ENCODE peak calls at places on chromosomes 5 and 9, in eight cellular contexts. J is heart left ventricle; K is AG09309; A is H7; B is lower lobe of right lung; U is thyroid gland; C is CD8-positive, alpha-beta T cell; Y is colonic mucosa. I is an unnamed sample.

GRCh38 chr9:7234144-7234543 is 476.4 kb downstream of the KDM4C start:
- DNase-seq in J (no peak), K (no peak), A (peak), B (no peak), U (peak), C (no peak), Y (no peak), I (no peak)

GRCh38 chr5:170411100-170411499 is 21.9 kb upstream of the KCNMB1 start:
- DNase-seq in J (no peak), K (no peak), A (no peak), B (no peak), U (no peak), C (no peak), Y (no peak), I (no peak)

GRCh38 chr9:98251554-98251953 is 3.9 kb downstream of the TBC1D2 start:
- DNase-seq in J (peak), K (peak), A (no peak), B (no peak), U (no peak), C (no peak), Y (no peak), I (no peak)

GRCh38 chr5:96377597-96377996 is 55.5 kb downstream of the PCSK1 start:
- DNase-seq in J (no peak), K (no peak), A (no peak), B (no peak), U (no peak), C (no peak), Y (no peak), I (no peak)

GRCh38 chr5:115842089-115842881 is 550 bp downstream of the AP3S1 start:
- DNase-seq in J (no peak), K (no peak), A (no peak), B (no peak), U (peak), C (no peak), Y (peak), I (peak)

GRCh38 chr5:173902334-173902733 is 14.2 kb downstream of the CPEB4 start:
- DNase-seq in J (no peak), K (no peak), A (no peak), B (no peak), U (no peak), C (no peak), Y (no peak), I (no peak)

GRCh38 chr5:38796000-38796738 is 49.6 kb upstream of the OSMR start:
- DNase-seq in J (peak), K (no peak), A (no peak), B (no peak), U (peak), C (no peak), Y (no peak), I (peak)

GRCh38 chr5:150642567-150642927 is 2.1 kb downstream of the SYNPO start:
- DNase-seq in J (peak), K (peak), A (no peak), B (peak), U (peak), C (no peak), Y (peak), I (peak)

GRCh38 chr9:36479086-36479485 is 79.0 kb upstream of the RNF38 start:
- DNase-seq in J (no peak), K (no peak), A (no peak), B (no peak), U (no peak), C (no peak), Y (no peak), I (no peak)

GRCh38 chr9:2093920-2094597 is 78.9 kb downstream of the SMARCA2 start:
- DNase-seq in J (no peak), K (peak), A (no peak), B (peak), U (peak), C (no peak), Y (no peak), I (no peak)

GRCh38 chr5:76326559-76327351 is 76.3 kb upstream of the IQGAP2 start:
- DNase-seq in J (no peak), K (no peak), A (peak), B (no peak), U (no peak), C (no peak), Y (no peak), I (no peak)

GRCh38 chr5:3341446-3342240 is 254.0 kb upstream of the IRX1 start:
- DNase-seq in J (no peak), K (no peak), A (no peak), B (no peak), U (no peak), C (no peak), Y (no peak), I (no peak)

DNA sequence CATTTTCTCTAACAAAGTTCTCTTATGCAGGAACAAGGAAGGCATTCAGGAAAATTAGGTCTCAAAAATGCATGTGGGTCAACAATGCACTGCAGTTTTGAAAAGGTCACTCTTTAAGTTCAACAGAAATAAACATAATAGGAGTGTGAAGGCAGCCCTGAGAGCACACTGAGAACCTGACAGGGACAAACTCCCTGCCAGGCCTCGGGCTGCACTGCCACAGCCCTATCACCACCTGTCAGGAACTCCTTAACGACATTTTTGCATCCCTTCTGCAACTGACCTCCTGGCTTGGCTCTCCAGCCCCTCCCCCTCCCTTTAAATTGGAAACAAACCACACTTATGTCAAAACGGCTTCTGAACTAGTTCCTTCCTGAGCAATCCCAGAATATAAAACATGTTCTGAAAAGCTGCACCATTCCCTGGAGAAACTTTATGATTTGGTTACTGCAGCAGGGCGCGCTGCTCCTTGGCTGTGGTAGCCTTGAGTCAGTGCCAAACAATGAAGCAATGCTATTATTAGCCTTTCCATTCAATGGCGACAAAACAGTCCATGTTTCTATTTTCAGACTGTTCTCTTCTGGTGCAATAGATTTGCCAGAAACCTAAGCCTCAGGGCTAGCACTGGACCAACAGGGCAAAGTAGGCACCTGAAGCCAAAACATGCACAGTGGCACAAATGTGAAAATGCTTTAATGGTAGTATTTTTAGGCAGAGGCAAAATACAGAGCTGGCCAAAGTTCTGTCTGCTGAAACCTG is 160.1 kb upstream of the ZNF608 start:
- DNase-seq in J (peak), K (peak), A (peak), B (no peak), U (peak), C (no peak), Y (peak), I (peak)
- H3K4me3 ChIP-seq in J (no peak), K (no peak), A (no peak), B (no peak), U (no peak), C (no peak), Y (no peak), I (no peak)

DNA sequence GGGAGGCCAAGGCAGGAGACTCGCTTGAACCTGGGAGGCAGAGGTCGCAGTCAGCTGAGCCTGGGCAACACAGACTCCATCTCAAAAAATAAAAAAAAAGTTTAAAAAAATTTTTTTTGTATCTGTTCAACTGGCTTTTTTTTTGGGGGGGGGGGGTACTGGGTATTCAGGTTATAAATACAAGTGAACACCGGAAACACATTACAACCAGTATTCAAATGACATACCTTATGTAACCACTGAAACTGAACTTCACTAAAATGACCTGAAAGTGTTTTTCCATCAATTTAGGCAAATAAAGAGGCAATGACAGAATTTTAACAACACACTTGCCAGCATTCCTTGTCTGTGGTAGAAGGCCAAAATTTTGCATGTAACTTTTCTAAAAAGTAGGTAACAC is 33.5 kb downstream of the STRBP start:
- DNase-seq in J (no peak), K (no peak), A (no peak), B (no peak), U (no peak), C (no peak), Y (no peak), I (no peak)
- H3K4me3 ChIP-seq in J (no peak), K (no peak), A (no peak), B (no peak), U (no peak), C (no peak), Y (no peak), I (no peak)

GRCh38 chr5:58496488-58496887 is 5.3 kb downstream of the GAPT start:
- DNase-seq in J (no peak), K (no peak), A (peak), B (no peak), U (no peak), C (no peak), Y (no peak), I (no peak)

GRCh38 chr5:58490397-58491072 is 700 bp upstream of the GAPT start:
- DNase-seq in J (no peak), K (no peak), A (no peak), B (no peak), U (no peak), C (no peak), Y (no peak), I (no peak)

GRCh38 chr5:58493136-58493535 is 1.9 kb downstream of the GAPT start:
- DNase-seq in J (no peak), K (no peak), A (no peak), B (no peak), U (no peak), C (no peak), Y (no peak), I (no peak)

GRCh38 chr5:58491216-58491892 is at the start of gene GAPT:
- DNase-seq in J (no peak), K (no peak), A (no peak), B (no peak), U (no peak), C (no peak), Y (no peak), I (no peak)
- H3K4me3 ChIP-seq in J (peak), K (no peak), A (no peak), B (no peak), U (no peak), C (no peak), Y (no peak), I (no peak)

GRCh38 chr5:180618830-180619562 is 27.7 kb upstream of the SCGB3A1 start:
- DNase-seq in J (no peak), K (no peak), A (peak), B (no peak), U (no peak), C (peak), Y (no peak), I (no peak)
- H3K4me3 ChIP-seq in J (no peak), K (peak), A (peak), B (peak), U (no peak), C (peak), Y (no peak), I (no peak)

GRCh38 chr9:21555911-21556310 is 73.8 kb upstream of the IFNE start:
- DNase-seq in J (no peak), K (no peak), A (no peak), B (no peak), U (no peak), C (no peak), Y (no peak), I (no peak)

GRCh38 chr9:21558627-21559401 is 76.7 kb upstream of the IFNE start:
- DNase-seq in J (no peak), K (no peak), A (no peak), B (no peak), U (peak), C (peak), Y (no peak), I (no peak)

GRCh38 chr9:21558079-21558478 is 76.0 kb upstream of the IFNE start:
- DNase-seq in J (no peak), K (no peak), A (no peak), B (no peak), U (no peak), C (no peak), Y (no peak), I (no peak)

GRCh38 chr9:21556581-21557427 is 74.7 kb upstream of the IFNE start:
- DNase-seq in J (no peak), K (peak), A (no peak), B (no peak), U (no peak), C (no peak), Y (no peak), I (no peak)

DNA sequence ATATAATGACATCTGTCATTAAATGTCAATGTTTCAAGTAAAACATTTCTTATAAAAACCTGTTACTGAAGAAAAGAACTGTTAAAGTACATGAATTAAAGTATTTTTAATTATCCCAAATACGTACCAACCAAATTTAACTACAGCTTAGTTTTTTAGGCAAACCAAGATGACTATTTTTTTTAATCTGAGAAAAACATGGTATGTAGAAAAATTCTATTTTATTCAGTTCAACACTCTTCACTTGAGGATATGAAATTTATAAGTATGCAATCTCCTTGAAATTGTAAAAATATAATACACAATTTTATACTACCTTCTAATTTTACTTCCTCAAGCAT is 75.3 kb upstream of the IFNE start:
- DNase-seq in J (no peak), K (no peak), A (no peak), B (no peak), U (no peak), C (no peak), Y (no peak), I (no peak)
- H3K4me3 ChIP-seq in J (no peak), K (peak), A (no peak), B (no peak), U (no peak), C (no peak), Y (no peak), I (no peak)

DNA sequence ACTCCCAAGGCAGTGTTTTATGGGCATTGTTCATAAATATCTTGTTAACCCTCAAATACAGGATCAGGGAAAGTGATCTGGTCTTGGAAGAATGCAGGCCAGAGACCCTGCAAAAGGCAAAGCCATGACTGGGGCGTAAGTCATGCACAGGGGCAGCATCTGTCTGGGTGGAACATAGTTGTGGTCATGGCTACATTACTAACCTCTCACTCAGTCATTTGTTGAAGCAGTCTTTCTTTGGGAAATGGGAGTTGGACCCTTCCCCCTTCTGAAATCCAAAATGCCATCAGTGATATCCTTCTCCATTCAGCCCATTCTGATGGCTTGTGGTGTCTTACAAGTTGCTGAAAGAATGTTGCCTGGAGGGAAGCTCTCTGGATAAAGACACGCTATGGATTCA is 68.1 kb downstream of the GDNF start:
- DNase-seq in J (no peak), K (peak), A (no peak), B (no peak), U (no peak), C (no peak), Y (no peak), I (no peak)
- H3K4me3 ChIP-seq in J (no peak), K (no peak), A (no peak), B (no peak), U (no peak), C (no peak), Y (no peak), I (no peak)

DNA sequence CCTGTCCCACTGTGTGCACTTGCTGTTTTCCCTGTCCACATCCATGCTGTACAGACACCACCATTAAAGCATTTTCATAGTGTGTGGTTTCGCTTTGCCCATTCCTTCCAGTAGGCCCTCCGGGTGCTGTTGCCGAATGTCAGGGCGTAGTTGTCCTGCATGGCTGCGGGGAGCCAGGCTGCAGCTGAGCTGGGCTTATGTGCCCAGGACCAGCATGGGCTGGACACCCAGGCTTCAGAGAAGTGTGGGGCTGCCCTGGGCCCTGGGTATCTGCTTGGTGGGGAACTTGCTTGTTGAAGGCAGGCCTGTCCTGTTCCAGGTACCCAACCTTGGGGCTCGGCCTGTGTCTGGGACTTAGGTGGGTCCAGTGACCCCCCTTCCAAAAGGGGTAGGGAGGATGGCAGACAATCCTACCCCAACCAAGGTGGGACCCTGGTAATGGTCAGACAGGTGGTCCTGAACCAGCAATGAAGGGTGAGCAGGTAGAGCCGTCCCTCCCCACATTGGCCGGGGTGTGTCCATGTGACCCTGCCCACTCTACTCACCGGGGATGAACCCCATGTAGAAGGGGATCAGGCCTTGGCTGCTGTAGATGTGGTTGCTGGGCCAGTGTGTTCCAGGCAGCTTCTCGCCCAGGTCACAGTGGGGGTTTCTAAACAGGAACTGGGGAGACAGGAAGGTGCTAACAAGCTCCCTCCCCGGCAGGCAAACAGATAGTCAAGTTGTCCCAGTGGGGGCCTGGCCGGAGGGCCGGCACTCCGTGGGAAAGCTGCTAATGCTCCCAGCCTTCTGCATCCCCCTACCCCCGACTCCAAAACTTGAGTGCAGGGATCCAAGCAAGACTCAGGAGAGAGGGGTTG is 2.8 kb downstream of the TUBB4B start:
- DNase-seq in J (no peak), K (no peak), A (peak), B (no peak), U (no peak), C (no peak), Y (no peak), I (no peak)
- H3K4me3 ChIP-seq in J (no peak), K (no peak), A (peak), B (no peak), U (no peak), C (no peak), Y (no peak), I (no peak)

GRCh38 chr9:96719538-96720315 is 58.2 kb downstream of the ZNF510 start:
- DNase-seq in J (no peak), K (no peak), A (peak), B (no peak), U (peak), C (no peak), Y (peak), I (no peak)
- H3K4me3 ChIP-seq in J (peak), K (no peak), A (no peak), B (peak), U (no peak), C (no peak), Y (peak), I (peak)

I was measured in gastrocnemius medialis.